ENCODE peak calls at places on chromosomes 12 and 14, in six cellular contexts. One of them, this sample, is unnamed.

GRCh38 chr12:48446372-48446771 is 26.0 kb upstream of the ANP32D start:
- DNase-seq in C1 segment of cervical spinal cord: no peak
- DNase-seq in activated CD4-positive, CD25-positive, alpha-beta regulatory T cell treated with anti-CD3 and anti-CD28 coated beads, Interleukin-2, amount 50 U/mL, for 16 hours: no peak
- DNase-seq in Ammon's horn: no peak
- DNase-seq in Right ventricle myocardium superior: no peak
- DNase-seq in fibroblast of villous mesenchyme: no peak
- DNase-seq in this sample: no peak

GRCh38 chr12:77724367-77724957 is 106.2 kb upstream of the NAV3 start:
- DNase-seq in C1 segment of cervical spinal cord: no peak
- DNase-seq in activated CD4-positive, CD25-positive, alpha-beta regulatory T cell treated with anti-CD3 and anti-CD28 coated beads, Interleukin-2, amount 50 U/mL, for 16 hours: no peak
- DNase-seq in Ammon's horn: peak
- DNase-seq in Right ventricle myocardium superior: no peak
- DNase-seq in fibroblast of villous mesenchyme: peak
- DNase-seq in this sample: no peak

GRCh38 chr14:51846631-51847488 is 13.6 kb upstream of the GNG2 start:
- DNase-seq in C1 segment of cervical spinal cord: peak
- DNase-seq in activated CD4-positive, CD25-positive, alpha-beta regulatory T cell treated with anti-CD3 and anti-CD28 coated beads, Interleukin-2, amount 50 U/mL, for 16 hours: peak
- DNase-seq in Ammon's horn: peak
- DNase-seq in Right ventricle myocardium superior: peak
- DNase-seq in fibroblast of villous mesenchyme: no peak
- DNase-seq in this sample: peak

GRCh38 chr14:69247691-69248440 is 12.1 kb upstream of the GALNT16 start:
- DNase-seq in C1 segment of cervical spinal cord: no peak
- DNase-seq in activated CD4-positive, CD25-positive, alpha-beta regulatory T cell treated with anti-CD3 and anti-CD28 coated beads, Interleukin-2, amount 50 U/mL, for 16 hours: no peak
- DNase-seq in Ammon's horn: no peak
- DNase-seq in Right ventricle myocardium superior: no peak
- DNase-seq in fibroblast of villous mesenchyme: peak
- DNase-seq in this sample: no peak

GRCh38 chr12:42284876-42285275 is 41.0 kb downstream of the ZCRB1 start:
- DNase-seq in C1 segment of cervical spinal cord: no peak
- DNase-seq in activated CD4-positive, CD25-positive, alpha-beta regulatory T cell treated with anti-CD3 and anti-CD28 coated beads, Interleukin-2, amount 50 U/mL, for 16 hours: no peak
- DNase-seq in Ammon's horn: no peak
- DNase-seq in Right ventricle myocardium superior: no peak
- DNase-seq in fibroblast of villous mesenchyme: no peak
- DNase-seq in this sample: no peak

GRCh38 chr12:115963030-115963480 is 314.4 kb downstream of the MED13L start:
- DNase-seq in C1 segment of cervical spinal cord: no peak
- DNase-seq in activated CD4-positive, CD25-positive, alpha-beta regulatory T cell treated with anti-CD3 and anti-CD28 coated beads, Interleukin-2, amount 50 U/mL, for 16 hours: no peak
- DNase-seq in Ammon's horn: no peak
- DNase-seq in Right ventricle myocardium superior: no peak
- DNase-seq in fibroblast of villous mesenchyme: peak
- DNase-seq in this sample: peak

GRCh38 chr14:89630096-89630829 is 213.2 kb upstream of the FOXN3 start:
- DNase-seq in C1 segment of cervical spinal cord: no peak
- DNase-seq in activated CD4-positive, CD25-positive, alpha-beta regulatory T cell treated with anti-CD3 and anti-CD28 coated beads, Interleukin-2, amount 50 U/mL, for 16 hours: no peak
- DNase-seq in Ammon's horn: no peak
- DNase-seq in Right ventricle myocardium superior: no peak
- DNase-seq in fibroblast of villous mesenchyme: no peak
- DNase-seq in this sample: peak

GRCh38 chr12:132502149-132502881 is 12.4 kb downstream of the FBRSL1 start:
- DNase-seq in C1 segment of cervical spinal cord: no peak
- DNase-seq in activated CD4-positive, CD25-positive, alpha-beta regulatory T cell treated with anti-CD3 and anti-CD28 coated beads, Interleukin-2, amount 50 U/mL, for 16 hours: no peak
- DNase-seq in Ammon's horn: no peak
- DNase-seq in Right ventricle myocardium superior: no peak
- DNase-seq in fibroblast of villous mesenchyme: no peak
- DNase-seq in this sample: no peak

GRCh38 chr14:23481362-23481970 is 12.0 kb downstream of the NGDN start:
- DNase-seq in C1 segment of cervical spinal cord: no peak
- DNase-seq in activated CD4-positive, CD25-positive, alpha-beta regulatory T cell treated with anti-CD3 and anti-CD28 coated beads, Interleukin-2, amount 50 U/mL, for 16 hours: no peak
- DNase-seq in Ammon's horn: no peak
- DNase-seq in Right ventricle myocardium superior: no peak
- DNase-seq in fibroblast of villous mesenchyme: peak
- DNase-seq in this sample: no peak

GRCh38 chr14:106883218-106883692 is 1356.9 kb downstream of the TMEM121 start:
- DNase-seq in C1 segment of cervical spinal cord: no peak
- DNase-seq in activated CD4-positive, CD25-positive, alpha-beta regulatory T cell treated with anti-CD3 and anti-CD28 coated beads, Interleukin-2, amount 50 U/mL, for 16 hours: no peak
- DNase-seq in Ammon's horn: no peak
- DNase-seq in Right ventricle myocardium superior: no peak
- DNase-seq in fibroblast of villous mesenchyme: peak
- DNase-seq in this sample: peak

GRCh38 chr14:68501621-68502052 is 291.2 kb downstream of the ZFP36L1 start:
- DNase-seq in C1 segment of cervical spinal cord: no peak
- DNase-seq in activated CD4-positive, CD25-positive, alpha-beta regulatory T cell treated with anti-CD3 and anti-CD28 coated beads, Interleukin-2, amount 50 U/mL, for 16 hours: no peak
- DNase-seq in Ammon's horn: no peak
- DNase-seq in Right ventricle myocardium superior: peak
- DNase-seq in fibroblast of villous mesenchyme: no peak
- DNase-seq in this sample: no peak

GRCh38 chr12:92108651-92109050 is 37.0 kb downstream of the BTG1 start:
- DNase-seq in C1 segment of cervical spinal cord: no peak
- DNase-seq in activated CD4-positive, CD25-positive, alpha-beta regulatory T cell treated with anti-CD3 and anti-CD28 coated beads, Interleukin-2, amount 50 U/mL, for 16 hours: no peak
- DNase-seq in Ammon's horn: no peak
- DNase-seq in Right ventricle myocardium superior: no peak
- DNase-seq in fibroblast of villous mesenchyme: peak
- DNase-seq in this sample: no peak

GRCh38 chr12:67909091-67909531 is 80.1 kb upstream of the IFNG-AS1 start:
- DNase-seq in C1 segment of cervical spinal cord: no peak
- DNase-seq in activated CD4-positive, CD25-positive, alpha-beta regulatory T cell treated with anti-CD3 and anti-CD28 coated beads, Interleukin-2, amount 50 U/mL, for 16 hours: no peak
- DNase-seq in Ammon's horn: no peak
- DNase-seq in Right ventricle myocardium superior: no peak
- DNase-seq in fibroblast of villous mesenchyme: peak
- DNase-seq in this sample: peak